ENCODE peak calls at places on chromosomes 4 and X, in six cellular contexts. R is BE2C; A is NCI-H1092; C is amniotic epithelial cell; U is CD4-positive, alpha-beta memory T cell; Y is ELR. Z is an unnamed sample.

GRCh38 chr4:144820706-144821105 is 174.8 kb downstream of the HHIP start:
- DNase-seq in Y (no peak), R (no peak), C (peak), U (no peak), A (no peak), Z (no peak)

GRCh38 chrX:20063716-20064351 is 52.9 kb downstream of the MAP7D2 start:
- DNase-seq in C (no peak), R (no peak), A (no peak), Y (peak), U (no peak), Z (no peak)

GRCh38 chr4:152847376-152847775 is 67.6 kb downstream of the ARFIP1 start:
- DNase-seq in R (no peak), U (no peak), C (no peak), A (no peak), Y (no peak), Z (no peak)

GRCh38 chrX:48043056-48043455 is 28.4 kb downstream of the ZNF630 start:
- DNase-seq in A (no peak), Y (no peak), C (no peak), U (no peak), R (no peak), Z (no peak)

GRCh38 chr4:2732526-2732925 is 23.6 kb downstream of the TNIP2 start:
- DNase-seq in Y (no peak), U (no peak), C (no peak), A (no peak), R (no peak), Z (no peak)

GRCh38 chr4:1792832-1793495 is at the start of gene FGFR3:
- DNase-seq in A (no peak), U (peak), C (no peak), R (peak), Y (peak), Z (no peak)

GRCh38 chr4:85940131-85940530 is 419.7 kb downstream of the MAPK10 start:
- DNase-seq in C (no peak), U (no peak), Y (no peak), A (no peak), R (no peak), Z (no peak)

GRCh38 chrX:110428144-110428543 is 69.5 kb downstream of the RTL9 start:
- DNase-seq in A (no peak), Y (no peak), C (no peak), U (no peak), R (no peak), Z (no peak)

GRCh38 chrX:103629295-103630170 is 758 bp downstream of the TCEAL1 start:
- DNase-seq in Y (peak), R (peak), C (peak), U (peak), A (peak), Z (peak)

GRCh38 chr4:8495803-8496202 is 55.2 kb downstream of the TRMT44 start:
- DNase-seq in U (no peak), A (no peak), Y (no peak), C (no peak), R (peak), Z (no peak)

GRCh38 chr4:142040043-142040442 is 403.7 kb downstream of the IL15 start:
- DNase-seq in R (peak), C (no peak), A (no peak), Y (no peak), U (no peak), Z (no peak)

GRCh38 chr4:151015458-151016344 is 617 bp upstream of the LRBA start:
- DNase-seq in C (peak), A (peak), U (peak), Y (peak), R (peak), Z (peak)

GRCh38 chr4:124591646-124592045 is 120.9 kb downstream of the ANKRD50 start:
- DNase-seq in C (no peak), R (no peak), U (no peak), Y (no peak), A (no peak), Z (no peak)

GRCh38 chrX:154812341-154813101 is 7.2 kb upstream of the MPP1 start:
- DNase-seq in U (no peak), C (no peak), A (no peak), R (no peak), Y (no peak), Z (no peak)

GRCh38 chrX:139759637-139760036 is 51.7 kb upstream of the MCF2 start:
- DNase-seq in U (no peak), C (peak), Y (peak), A (no peak), R (no peak), Z (no peak)

GRCh38 chr4:3655485-3656429 is 110.4 kb upstream of the ADRA2C start:
- DNase-seq in R (no peak), U (no peak), Y (no peak), A (no peak), C (no peak), Z (no peak)

GRCh38 chrX:136736690-136737089 is 44.0 kb downstream of the ARHGEF6 start:
- DNase-seq in R (no peak), A (no peak), C (no peak), U (no peak), Y (no peak), Z (no peak)

GRCh38 chr4:22692736-22693135 is at the start of gene GBA3:
- DNase-seq in Y (no peak), A (peak), R (no peak), C (no peak), U (no peak), Z (no peak)

GRCh38 chrX:47189906-47190305 is 3.7 kb upstream of the UBA1 start:
- DNase-seq in C (peak), R (no peak), Y (no peak), U (no peak), A (no peak), Z (no peak)